ENCODE peak calls at places on chromosome 13, in four cellular contexts. S, W, R and O are unnamed samples.

GRCh38 chr13:99207511-99207910 is 6.9 kb downstream of the UBAC2 start:
- DNase-seq in S (no peak), W (no peak), R (no peak), O (no peak)

GRCh38 chr13:45055198-45055901 is 65.0 kb upstream of the GTF2F2 start:
- DNase-seq in S (no peak), W (peak), R (peak), O (peak)

GRCh38 chr13:101398191-101398590 is 18.1 kb downstream of the NALCN start:
- DNase-seq in S (no peak), W (no peak), R (peak), O (no peak)

GRCh38 chr13:109274188-109274821 is 512.1 kb downstream of the IRS2 start:
- DNase-seq in S (peak), W (no peak), R (peak), O (peak)

GRCh38 chr13:72313546-72313945 is 413.9 kb downstream of the MZT1 start:
- DNase-seq in S (no peak), W (no peak), R (no peak), O (no peak)

GRCh38 chr13:111630411-111630810 is 310.0 kb downstream of the TEX29 start:
- DNase-seq in S (no peak), W (no peak), R (no peak), O (no peak)

GRCh38 chr13:98853791-98854191 is 101.3 kb upstream of the SLC15A1 start:
- DNase-seq in S (no peak), W (no peak), R (peak), O (no peak)

GRCh38 chr13:113781571-113781970 is 22.5 kb downstream of the TMEM255B start:
- DNase-seq in S (no peak), W (no peak), R (no peak), O (no peak)

GRCh38 chr13:25286308-25286968 is 850 bp downstream of the MTMR6 start:
- DNase-seq in S (peak), W (no peak), R (peak), O (peak)

GRCh38 chr13:101892296-101892695 is 439.8 kb downstream of the ITGBL1 start:
- DNase-seq in S (no peak), W (no peak), R (no peak), O (no peak)

GRCh38 chr13:24863748-24864540 is 100.0 kb downstream of the RNF17 start:
- DNase-seq in S (no peak), W (no peak), R (no peak), O (no peak)

GRCh38 chr13:98771838-98772611 is 19.6 kb upstream of the SLC15A1 start:
- DNase-seq in S (no peak), W (no peak), R (no peak), O (no peak)

GRCh38 chr13:26968431-26969335 is 202.9 kb downstream of the USP12 start:
- DNase-seq in S (peak), W (no peak), R (peak), O (peak)

GRCh38 chr13:97141564-97142005 is 80.5 kb upstream of the MBNL2 start:
- DNase-seq in S (peak), W (peak), R (peak), O (peak)
- H3K4me3 ChIP-seq in S (no peak), W (peak), R (no peak), O (peak)

GRCh38 chr13:87676254-87677042 is 5.3 kb downstream of the SLITRK5 start:
- DNase-seq in S (no peak), W (no peak), R (no peak), O (no peak)

GRCh38 chr13:87675851-87676250 is 4.7 kb downstream of the SLITRK5 start:
- DNase-seq in S (no peak), W (no peak), R (no peak), O (no peak)

GRCh38 chr13:87677334-87678234 is 6.4 kb downstream of the SLITRK5 start:
- DNase-seq in S (peak), W (no peak), R (no peak), O (no peak)

GRCh38 chr13:87678353-87678752 is 7.2 kb downstream of the SLITRK5 start:
- DNase-seq in S (no peak), W (no peak), R (no peak), O (no peak)

GRCh38 chr13:87677043-87677333 is 5.8 kb downstream of the SLITRK5 start:
- DNase-seq in S (no peak), W (no peak), R (no peak), O (no peak)
- TF ChIP-seq CTCF in S (no peak), W (no peak), R (no peak), O (no peak)

DNA sequence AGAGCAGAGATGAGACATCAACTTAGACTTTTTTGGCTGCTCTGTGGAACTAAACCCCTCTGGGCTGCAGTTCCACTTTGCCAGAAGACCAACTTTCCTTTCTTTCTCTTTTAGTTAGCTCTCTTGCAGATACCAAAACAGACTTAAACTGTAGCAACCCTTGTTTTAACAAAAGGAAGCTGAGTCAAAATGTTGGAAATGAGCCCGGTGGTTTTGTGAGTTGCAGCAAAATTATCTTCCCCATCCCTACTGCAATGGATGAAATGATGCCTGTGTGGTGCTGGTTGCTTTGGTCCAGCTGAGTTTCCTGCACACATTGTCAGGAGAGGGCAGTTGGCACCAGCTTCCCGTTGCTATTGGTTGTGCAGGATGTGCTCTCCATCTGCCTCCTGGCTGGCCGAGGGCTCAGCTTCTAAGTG is 115.3 kb downstream of the LRCH1 start:
- DNase-seq in S (no peak), W (no peak), R (peak), O (peak)
- H3K4me3 ChIP-seq in S (no peak), W (no peak), R (peak), O (peak)

DNA sequence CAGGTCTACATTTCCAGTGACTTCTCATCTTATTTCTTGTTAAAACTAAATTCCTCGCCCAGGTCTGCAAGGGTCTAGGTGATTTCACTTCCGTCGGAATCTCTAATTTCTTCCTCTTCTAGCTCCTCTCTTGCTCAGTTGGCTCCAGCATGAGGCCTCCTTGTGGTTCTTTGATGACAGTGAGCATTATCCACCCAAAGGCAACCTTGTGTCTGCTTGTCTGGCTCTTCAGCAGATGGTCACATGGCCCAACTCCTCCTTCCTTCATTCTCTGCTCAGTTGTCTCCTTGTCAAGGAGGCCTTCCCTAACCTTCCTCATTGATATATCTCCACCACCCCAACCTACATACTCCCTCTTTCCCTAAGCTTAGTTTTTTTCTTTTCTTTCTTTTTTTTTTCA is 1391.4 kb downstream of the EFNB2 start:
- DNase-seq in S (no peak), W (no peak), R (no peak), O (no peak)
- TF ChIP-seq CTCF in S (no peak), W (no peak), R (no peak), O (no peak)

GRCh38 chr13:41259875-41260501 is 3.4 kb downstream of the MTRF1 start:
- DNase-seq in S (no peak), W (no peak), R (no peak), O (no peak)

GRCh38 chr13:41250993-41251392 is 12.4 kb downstream of the MTRF1 start:
- DNase-seq in S (no peak), W (no peak), R (no peak), O (no peak)

GRCh38 chr13:41257535-41257934 is 5.8 kb downstream of the MTRF1 start:
- DNase-seq in S (no peak), W (no peak), R (no peak), O (no peak)

GRCh38 chr13:41254902-41255301 is 8.5 kb downstream of the MTRF1 start:
- DNase-seq in S (no peak), W (no peak), R (no peak), O (no peak)
- H3K4me3 ChIP-seq in S (no peak), W (no peak), R (no peak), O (no peak)